ENCODE peak calls at places on chromosomes 16 and 17, in ten cellular contexts. E, R, S, D, F, C, X, Q, G and J are unnamed samples.

GRCh38 chr17:7177954-7178477 is 1.2 kb downstream of the ASGR1 start:
- DNase-seq in F (peak), C (no peak), D (no peak), S (no peak), R (no peak), X (no peak), G (no peak), E (peak), Q (no peak), J (no peak)

GRCh38 chr16:65032397-65032796 is 89.5 kb downstream of the CDH11 start:
- DNase-seq in Q (no peak), C (no peak), S (no peak), D (no peak), F (peak), X (no peak), E (no peak), R (no peak), G (no peak), J (no peak)

GRCh38 chr16:28042856-28043255 is 20.7 kb downstream of the GSG1L start:
- DNase-seq in X (no peak), R (no peak), S (no peak), E (no peak), G (no peak), D (no peak), F (peak), Q (no peak), C (no peak), J (no peak)

GRCh38 chr16:83402969-83403368 is 404.8 kb upstream of the HSBP1 start:
- DNase-seq in R (peak), X (no peak), Q (no peak), F (peak), C (no peak), E (no peak), S (no peak), D (no peak), G (no peak), J (no peak)

GRCh38 chr17:40828454-40829039 is 6.1 kb upstream of the KRT10 start:
- DNase-seq in D (no peak), G (no peak), X (no peak), S (no peak), C (no peak), Q (no peak), E (no peak), F (peak), R (no peak), J (no peak)

GRCh38 chr17:79923974-79924638 is 84.9 kb upstream of the CBX4 start:
- DNase-seq in X (no peak), G (no peak), C (no peak), F (no peak), D (peak), S (no peak), R (no peak), Q (peak), E (peak), J (no peak)

GRCh38 chr17:75785770-75786538 is 1.3 kb downstream of the UNK start:
- DNase-seq in G (no peak), Q (no peak), X (no peak), C (no peak), F (peak), R (no peak), S (no peak), E (no peak), D (no peak), J (no peak)

GRCh38 chr17:65920996-65921395 is 270.9 kb downstream of the CEP112 start:
- DNase-seq in E (no peak), X (no peak), Q (no peak), D (no peak), G (no peak), S (no peak), C (no peak), R (no peak), F (no peak), J (no peak)

GRCh38 chr16:57803413-57803990 is 1.2 kb upstream of the KIFC3 start:
- DNase-seq in X (no peak), F (no peak), D (no peak), Q (no peak), S (no peak), E (no peak), R (no peak), C (no peak), G (no peak), J (no peak)

GRCh38 chr17:36862116-36862920 is 75.0 kb upstream of the LHX1 start:
- DNase-seq in F (no peak), E (no peak), X (no peak), Q (no peak), S (no peak), R (no peak), C (no peak), D (no peak), G (no peak), J (no peak)

GRCh38 chr17:62092784-62093183 is 27.7 kb upstream of the MED13 start:
- DNase-seq in F (no peak), G (no peak), E (no peak), Q (no peak), R (no peak), X (no peak), D (no peak), S (no peak), C (no peak), J (no peak)

GRCh38 chr17:12509836-12510235 is 155.9 kb upstream of the MYOCD start:
- DNase-seq in G (no peak), R (no peak), E (no peak), Q (no peak), C (no peak), S (no peak), X (no peak), F (no peak), D (no peak), J (no peak)

GRCh38 chr17:79987187-79987889 is 48.3 kb downstream of the TBC1D16 start:
- DNase-seq in C (peak), Q (no peak), G (no peak), D (no peak), S (no peak), F (peak), R (no peak), X (no peak), E (no peak), J (no peak)

GRCh38 chr17:57657211-57657610 is 87.9 kb downstream of the CCDC182 start:
- DNase-seq in Q (no peak), D (no peak), E (no peak), R (no peak), X (no peak), C (no peak), F (no peak), S (no peak), G (no peak), J (no peak)

GRCh38 chr16:12195296-12195695 is 218.8 kb downstream of the SNX29 start:
- DNase-seq in F (no peak), Q (no peak), S (no peak), D (no peak), E (no peak), C (no peak), X (no peak), G (no peak), R (no peak), J (no peak)

GRCh38 chr17:78828470-78829185 is 12.0 kb downstream of the USP36 start:
- DNase-seq in Q (no peak), R (no peak), X (no peak), E (no peak), S (no peak), G (no peak), D (no peak), C (no peak), F (peak), J (no peak)

GRCh38 chr16:21277927-21278706 is at the start of gene CRYM:
- DNase-seq in X (no peak), Q (peak), F (peak), D (no peak), S (peak), R (peak), C (peak), E (peak), G (peak), J (peak)

GRCh38 chr17:8041249-8041928 is 2.5 kb downstream of the ALOX15B start:
- DNase-seq in X (no peak), D (no peak), E (no peak), R (peak), S (no peak), F (peak), Q (peak), C (no peak), G (no peak), J (no peak)

GRCh38 chr16:54282202-54282922 is 4.2 kb downstream of the IRX3 start:
- DNase-seq in G (no peak), D (no peak), F (peak), C (peak), R (no peak), S (no peak), X (no peak), Q (peak), E (peak), J (no peak)

GRCh38 chr17:20121359-20122235 is 112.4 kb downstream of the SPECC1 start:
- DNase-seq in S (peak), F (peak), D (peak), G (peak), Q (peak), C (peak), X (peak), E (peak), R (peak), J (peak)

GRCh38 chr17:28384281-28385036 is 13.0 kb downstream of the SARM1 start:
- DNase-seq in G (no peak), C (peak), F (no peak), E (no peak), R (peak), Q (peak), S (peak), D (no peak), X (no peak), J (peak)

GRCh38 chr17:67055811-67056745 is 11.7 kb downstream of the CACNG1 start:
- DNase-seq in C (no peak), D (no peak), F (no peak), E (no peak), G (no peak), Q (no peak), R (no peak), X (no peak), S (no peak), J (no peak)

GRCh38 chr17:48429156-48429555 is 858 bp downstream of the SKAP1 start:
- DNase-seq in F (no peak), G (no peak), S (no peak), Q (no peak), D (peak), E (no peak), R (no peak), X (no peak), C (no peak), J (no peak)

GRCh38 chr16:30342751-30343490 is 12.2 kb downstream of the CD2BP2 start:
- DNase-seq in G (no peak), R (no peak), Q (no peak), C (no peak), E (no peak), D (no peak), X (no peak), F (no peak), S (no peak), J (no peak)

GRCh38 chr17:33811006-33811760 is 443.9 kb upstream of the CCL2 start:
- DNase-seq in Q (no peak), E (no peak), R (no peak), X (no peak), S (no peak), C (no peak), F (no peak), G (no peak), D (no peak), J (no peak)

GRCh38 chr16:53094013-53094630 is 39.3 kb downstream of the CHD9 start:
- DNase-seq in E (no peak), D (no peak), F (peak), Q (no peak), R (no peak), X (no peak), G (peak), S (no peak), C (peak), J (peak)